ENCODE peak calls at places on chromosomes 12 and 14, in four cellular contexts. L is stimulated activated CD4-positive, alpha-beta T cell treated with anti-CD3 and anti-CD28 coated beads, Interleukin-12 subunit alpha, Interleukin-12 subunit beta, amount 100 ng/mL, for 48 hours; G is cardiac muscle cell; F is NCI-H345. I is an unnamed sample.

GRCh38 chr12:102475355-102475754 is 5.0 kb downstream of the IGF1 start:
- DNase-seq in L (no peak), G (no peak), F (no peak), I (no peak)

GRCh38 chr12:13257356-13257875 is 60.9 kb downstream of the EMP1 start:
- DNase-seq in L (no peak), G (peak; percentile 41), F (no peak), I (no peak)

GRCh38 chr12:115375188-115375991 is 691.4 kb upstream of the TBX3 start:
- DNase-seq in L (no peak), G (peak; percentile 71), F (no peak), I (no peak)

GRCh38 chr14:91509083-91509877 is 830 bp downstream of the PPP4R3A start:
- DNase-seq in L (peak; percentile 34), G (peak; percentile 13), F (peak; percentile 47), I (peak; percentile 18)

GRCh38 chr14:100093322-100093721 is 28.1 kb downstream of the EVL start:
- DNase-seq in L (no peak), G (no peak), F (no peak), I (no peak)

GRCh38 chr14:24206260-24207103 is 986 bp downstream of the TSSK4 start:
- DNase-seq in L (no peak), G (no peak), F (no peak), I (no peak)

GRCh38 chr12:57112492-57113294 is 1.5 kb upstream of the STAT6 start:
- DNase-seq in L (peak; percentile 84), G (no peak), F (no peak), I (peak; percentile 87)

GRCh38 chr12:22416831-22417230 is 82.3 kb upstream of the ST8SIA1 start:
- DNase-seq in L (no peak), G (no peak), F (no peak), I (no peak)

GRCh38 chr14:96100171-96101064 is 61.3 kb downstream of the C14orf132 start:
- DNase-seq in L (peak; percentile 51), G (peak; percentile 88), F (peak; percentile 72), I (peak; percentile 92)

GRCh38 chr12:112413846-112414625 is 4.6 kb upstream of the RPL6 start:
- DNase-seq in L (no peak), G (no peak), F (no peak), I (no peak)

GRCh38 chr12:109693160-109693559 is 20.5 kb upstream of the FAM222A start:
- DNase-seq in L (no peak), G (no peak), F (no peak), I (no peak)

GRCh38 chr14:65810326-65810725 is 397.8 kb downstream of the FUT8 start:
- DNase-seq in L (no peak), G (peak; percentile 20), F (peak; percentile 17), I (no peak)

GRCh38 chr14:91333640-91334039 is 84.0 kb downstream of the CCDC88C start:
- DNase-seq in L (no peak), G (no peak), F (no peak), I (no peak)

GRCh38 chr12:123483602-123484273 is 25.8 kb downstream of the SNRNP35 start:
- DNase-seq in L (no peak), G (no peak), F (no peak), I (no peak)

GRCh38 chr12:6653987-6654386 is 6.8 kb upstream of the ACRBP start:
- DNase-seq in L (no peak), G (no peak), F (no peak), I (no peak)